ENCODE peak calls at places on chromosomes 1 and 21, in ten cellular contexts. Y is hepatic stellate cell; N is Right ventricle myocardium superior; O is GM04504; F is EH; R is H7; P is GM23248; X is activated effector memory CD4-positive, alpha-beta T cell treated with anti-CD3 and anti-CD28 coated beads, Interleukin-2, amount 50 U/mL, for 16 hours; S is fibroblast of mammary gland; Z is bronchial epithelial cell. T is an unnamed sample.

GRCh38 chr1:78274814-78275213 is 216.0 kb upstream of the PTGFR start:
- DNase-seq in Y (no peak), N (no peak), O (peak; percentile 65), F (peak; percentile 90), R (no peak), P (peak; percentile 68), X (no peak), S (peak; percentile 81), Z (peak; percentile 48), T (no peak)

GRCh38 chr1:163258181-163258580 is 55.5 kb upstream of the RGS5 start:
- DNase-seq in Y (peak; percentile 12), N (no peak), O (peak; percentile 20), F (peak; percentile 67), R (no peak), P (no peak), X (no peak), S (peak; percentile 14), Z (no peak), T (peak; percentile 1)

GRCh38 chr1:33099290-33100118 is 18.6 kb downstream of the AZIN2 start:
- DNase-seq in Y (peak; percentile 90), N (peak; percentile 47), O (peak; percentile 100), F (peak; percentile 100), R (no peak), P (peak; percentile 100), X (peak; percentile 84), S (peak; percentile 100), Z (peak; percentile 99), T (peak; percentile 99)

GRCh38 chr1:160855181-160855981 is 7.3 kb downstream of the CD244 start:
- DNase-seq in Y (no peak), N (no peak), O (no peak), F (no peak), R (no peak), P (no peak), X (no peak), S (no peak), Z (no peak), T (no peak)

GRCh38 chr1:201350884-201351283 is 26.6 kb downstream of the TNNT2 start:
- DNase-seq in Y (no peak), N (no peak), O (no peak), F (no peak), R (no peak), P (no peak), X (no peak), S (no peak), Z (no peak), T (no peak)

GRCh38 chr1:113123737-113124136 is 50.7 kb downstream of the LRIG2 start:
- DNase-seq in Y (peak; percentile 57), N (no peak), O (no peak), F (peak; percentile 42), R (no peak), P (peak; percentile 54), X (no peak), S (peak; percentile 63), Z (no peak), T (no peak)

GRCh38 chr1:64072089-64072835 is 131.2 kb upstream of the UBE2U start:
- DNase-seq in Y (no peak), N (no peak), O (no peak), F (no peak), R (no peak), P (peak; percentile 28), X (no peak), S (peak; percentile 77), Z (peak; percentile 50), T (no peak)

GRCh38 chr1:7847599-7847998 is 5.3 kb downstream of the UTS2 start:
- DNase-seq in Y (no peak), N (no peak), O (peak; percentile 66), F (peak; percentile 72), R (no peak), P (peak; percentile 72), X (no peak), S (peak; percentile 92), Z (peak; percentile 8), T (peak; percentile 71)

GRCh38 chr1:247378334-247379073 is 37.5 kb upstream of the NLRP3 start:
- DNase-seq in Y (no peak), N (no peak), O (no peak), F (no peak), R (no peak), P (no peak), X (no peak), S (no peak), Z (no peak), T (no peak)

GRCh38 chr1:244294825-244295224 is 156.9 kb downstream of the ADSS2 start:
- DNase-seq in Y (no peak), N (no peak), O (no peak), F (no peak), R (no peak), P (no peak), X (no peak), S (no peak), Z (no peak), T (no peak)

GRCh38 chr1:188170935-188171334 is 1342.2 kb downstream of the PLA2G4A start:
- DNase-seq in Y (no peak), N (no peak), O (no peak), F (no peak), R (no peak), P (no peak), X (no peak), S (no peak), Z (no peak), T (no peak)

GRCh38 chr1:214329456-214330220 is 48.7 kb downstream of the SMYD2 start:
- DNase-seq in Y (no peak), N (peak; percentile 41), O (no peak), F (no peak), R (no peak), P (no peak), X (no peak), S (no peak), Z (peak; percentile 42), T (no peak)

GRCh38 chr1:109112056-109112651 is 1.8 kb upstream of the ELAPOR1 start:
- DNase-seq in Y (no peak), N (no peak), O (no peak), F (peak; percentile 65), R (no peak), P (peak; percentile 73), X (no peak), S (peak; percentile 60), Z (peak; percentile 46), T (no peak)

GRCh38 chr1:39646232-39647081 is 7.0 kb upstream of the HEYL start:
- DNase-seq in Y (peak; percentile 83), N (peak; percentile 93), O (peak; percentile 40), F (peak; percentile 95), R (peak; percentile 73), P (peak; percentile 64), X (no peak), S (peak; percentile 91), Z (peak; percentile 32), T (peak; percentile 32)

GRCh38 chr1:236142358-236143103 is at the start of gene GPR137B:
- DNase-seq in Y (peak; percentile 68), N (peak; percentile 68), O (no peak), F (peak; percentile 61), R (no peak), P (peak; percentile 82), X (peak; percentile 85), S (peak; percentile 56), Z (peak; percentile 46), T (no peak)

GRCh38 chr1:198669023-198669698 is 30.3 kb downstream of the PTPRC start:
- DNase-seq in Y (peak; percentile 47), N (no peak), O (peak; percentile 76), F (peak; percentile 95), R (no peak), P (peak; percentile 93), X (peak; percentile 75), S (peak; percentile 90), Z (peak; percentile 95), T (peak; percentile 65)

GRCh38 chr21:39660596-39660995 is 47.9 kb downstream of the B3GALT5 start:
- DNase-seq in Y (peak; percentile 37), N (peak; percentile 66), O (peak; percentile 59), F (peak; percentile 87), R (no peak), P (peak; percentile 73), X (no peak), S (peak; percentile 64), Z (peak; percentile 66), T (peak; percentile 27)

GRCh38 chr1:159944623-159945455 is 574 bp downstream of the IGSF9 start:
- DNase-seq in Y (no peak), N (no peak), O (no peak), F (no peak), R (peak; percentile 72), P (no peak), X (no peak), S (no peak), Z (peak; percentile 29), T (no peak)

GRCh38 chr21:41640756-41641509 is 125.9 kb downstream of the RIPK4 start:
- DNase-seq in Y (peak; percentile 64), N (no peak), O (no peak), F (peak; percentile 91), R (no peak), P (peak; percentile 78), X (no peak), S (peak; percentile 85), Z (peak; percentile 37), T (no peak)

GRCh38 chr1:56808385-56808784 is 10.8 kb downstream of the FYB2 start:
- DNase-seq in Y (no peak), N (no peak), O (no peak), F (no peak), R (no peak), P (no peak), X (no peak), S (no peak), Z (no peak), T (no peak)

GRCh38 chr1:15152318-15153183 is 996 bp upstream of the TMEM51 start:
- DNase-seq in Y (peak; percentile 89), N (peak; percentile 87), O (peak; percentile 70), F (peak; percentile 79), R (peak; percentile 89), P (peak; percentile 94), X (no peak), S (peak; percentile 90), Z (peak; percentile 85), T (peak; percentile 76)

GRCh38 chr1:152108899-152109222 is 6.4 kb downstream of the TCHH start:
- DNase-seq in Y (peak; percentile 7), N (no peak), O (no peak), F (peak; percentile 2), R (no peak), P (peak; percentile 29), X (no peak), S (no peak), Z (no peak), T (no peak)

GRCh38 chr1:13699936-13700520 is at the start of gene PRDM2:
- DNase-seq in Y (peak; percentile 36), N (peak; percentile 77), O (no peak), F (peak; percentile 55), R (peak; percentile 83), P (peak; percentile 86), X (peak; percentile 87), S (peak; percentile 19), Z (no peak), T (no peak)

GRCh38 chr1:54405894-54406293 is 300 bp downstream of the SSBP3 start:
- DNase-seq in Y (no peak), N (peak; percentile 54), O (no peak), F (no peak), R (peak; percentile 74), P (peak; percentile 54), X (no peak), S (no peak), Z (no peak), T (no peak)

GRCh38 chr1:47402591-47402990 is 13.5 kb upstream of the FOXE3 start:
- DNase-seq in Y (no peak), N (no peak), O (no peak), F (no peak), R (no peak), P (no peak), X (no peak), S (no peak), Z (no peak), T (no peak)

T was measured in fibroblast of the conjunctiva.